ENCODE peak calls at places on chromosomes 16 and 17, in four cellular contexts. B is GM12892, S is SK-N-SH, V is K562. D is an unnamed sample.

GRCh38 chr16:56869513-56870270 is 4.7 kb downstream of the SLC12A3 start:
- DNase-seq in V (peak; percentile 82), S (no peak), B (no peak), D (no peak)

GRCh38 chr17:75683467-75684041 is 16.4 kb downstream of the SAP30BP start:
- DNase-seq in S (no peak), B (no peak), V (no peak), D (no peak)

GRCh38 chr17:65228734-65229390 is 91.7 kb downstream of the RGS9 start:
- DNase-seq in S (peak; percentile 90), B (peak; percentile 33), V (peak; percentile 40), D (peak; percentile 39)

GRCh38 chr17:35214631-35215273 is 20.6 kb upstream of the SLC35G3 start:
- DNase-seq in V (no peak), S (no peak), B (no peak), D (no peak)

GRCh38 chr17:38609280-38610031 is 3.7 kb upstream of the SRCIN1 start:
- DNase-seq in B (no peak), V (no peak), S (no peak), D (no peak)

GRCh38 chr17:75096082-75096625 is 8.4 kb downstream of the SLC16A5 start:
- DNase-seq in B (no peak), V (peak; percentile 87), S (no peak), D (no peak)

GRCh38 chr17:47973541-47973940 is 2.6 kb downstream of the CDK5RAP3 start:
- DNase-seq in S (no peak), V (no peak), B (no peak), D (no peak)

GRCh38 chr17:73710095-73710592 is 65.9 kb upstream of the SDK2 start:
- DNase-seq in S (peak; percentile 81), V (peak; percentile 79), B (peak; percentile 52), D (peak; percentile 55)

GRCh38 chr16:89737341-89738071 is 16.2 kb downstream of the ZNF276 start:
- DNase-seq in V (no peak), B (no peak), S (no peak), D (no peak)

GRCh38 chr17:63399316-63399715 is 46.8 kb downstream of the CYB561 start:
- DNase-seq in B (no peak), S (peak; percentile 50), V (no peak), D (no peak)

GRCh38 chr17:2398655-2399571 is 1.9 kb downstream of the MNT start:
- DNase-seq in S (peak; percentile 59), B (no peak), V (peak; percentile 36), D (no peak)

GRCh38 chr17:2351269-2351668 is 14.0 kb downstream of the SGSM2 start:
- DNase-seq in B (no peak), V (no peak), S (no peak), D (no peak)

GRCh38 chr17:20172378-20172775 is 163.2 kb downstream of the SPECC1 start:
- DNase-seq in B (no peak), V (no peak), S (no peak), D (no peak)

GRCh38 chr16:24273511-24273910 is 17.4 kb downstream of the CACNG3 start:
- DNase-seq in V (no peak), B (no peak), S (no peak), D (no peak)

GRCh38 chr17:40953876-40954275 is 12.9 kb downstream of the KRT39 start:
- DNase-seq in S (no peak), V (no peak), B (no peak), D (no peak)

GRCh38 chr17:30586818-30587595 is 109.8 kb downstream of the GOSR1 start:
- DNase-seq in B (no peak), S (no peak), V (no peak), D (no peak)

GRCh38 chr17:58991718-58992331 is 114.9 kb downstream of the TRIM37 start:
- DNase-seq in V (no peak), S (no peak), B (no peak), D (no peak)

GRCh38 chr17:73820686-73821448 is 176.6 kb upstream of the SDK2 start:
- DNase-seq in B (no peak), S (peak; percentile 85), V (peak; percentile 15), D (no peak)

GRCh38 chr17:69414408-69415274 is at the start of gene MAP2K6:
- DNase-seq in V (peak; percentile 15), B (peak; percentile 59), S (peak; percentile 79), D (peak; percentile 44)

GRCh38 chr17:33989357-33990148 is 265.5 kb upstream of the CCL2 start:
- DNase-seq in S (no peak), V (no peak), B (no peak), D (no peak)

GRCh38 chr17:2181206-2181983 is 122.2 kb downstream of the SMG6 start:
- DNase-seq in B (no peak), S (no peak), V (no peak), D (no peak)

GRCh38 chr17:82086941-82087906 is 10.8 kb downstream of the FASN start:
- DNase-seq in V (no peak), B (no peak), S (no peak), D (no peak)

GRCh38 chr17:21282231-21282630 is 2.3 kb upstream of the MAP2K3 start:
- DNase-seq in B (no peak), S (no peak), V (no peak), D (no peak)

GRCh38 chr17:74442670-74443515 is 11.0 kb downstream of the GPRC5C start:
- DNase-seq in V (peak; percentile 34), B (no peak), S (peak; percentile 60), D (no peak)

GRCh38 chr16:85483424-85483823 is 129.7 kb upstream of the GSE1 start:
- DNase-seq in V (no peak), S (no peak), B (no peak), D (no peak)

GRCh38 chr17:7241783-7242716 is at the start of gene GABARAP:
- DNase-seq in V (peak; percentile 70), B (peak; percentile 61), S (peak; percentile 86), D (peak; percentile 59)

GRCh38 chr17:51802544-51802943 is 356.0 kb downstream of the CA10 start:
- DNase-seq in B (no peak), S (peak; percentile 33), V (no peak), D (no peak)

GRCh38 chr17:29444589-29444988 is 54.4 kb downstream of the TAOK1 start:
- DNase-seq in S (no peak), V (no peak), B (no peak), D (no peak)

GRCh38 chr17:58224315-58224714 is 5.3 kb upstream of the MKS1 start:
- DNase-seq in B (no peak), S (no peak), V (no peak), D (no peak)

GRCh38 chr17:82318772-82319606 is 1.6 kb upstream of the CD7 start:
- DNase-seq in B (no peak), S (no peak), V (no peak), D (no peak)

GRCh38 chr17:78378225-78379133 is at the start of gene PGS1:
- DNase-seq in V (peak; percentile 81), S (peak; percentile 97), B (peak; percentile 79), D (peak; percentile 81)

GRCh38 chr16:72221216-72221995 is 49.5 kb upstream of the PMFBP1 start:
- DNase-seq in B (no peak), V (no peak), S (no peak), D (no peak)

GRCh38 chr16:4313563-4314531 is 2.0 kb upstream of the GLIS2 start:
- DNase-seq in V (peak; percentile 76), B (peak; percentile 68), S (peak; percentile 79), D (no peak)

GRCh38 chr17:42132941-42133340 is 10.3 kb downstream of the HSPB9 start:
- DNase-seq in V (no peak), B (no peak), S (no peak), D (no peak)

GRCh38 chr16:372584-372983 is 2.2 kb upstream of the MRPL28 start:
- DNase-seq in V (no peak), S (no peak), B (no peak), D (no peak)

GRCh38 chr16:66116163-66116792 is 250.2 kb upstream of the CDH5 start:
- DNase-seq in S (no peak), B (no peak), V (no peak), D (no peak)

GRCh38 chr17:69874220-69874670 is 200.8 kb upstream of the KCNJ16 start:
- DNase-seq in S (no peak), B (no peak), V (no peak), D (no peak)

GRCh38 chr16:21101631-21102420 is 48.8 kb downstream of the DNAH3 start:
- DNase-seq in S (peak; percentile 11), B (no peak), V (no peak), D (no peak)

GRCh38 chr16:12551946-12552345 is 251.7 kb downstream of the CPPED1 start:
- DNase-seq in B (no peak), V (no peak), S (no peak), D (no peak)

GRCh38 chr16:8943001-8943763 is 20.5 kb downstream of the USP7 start:
- DNase-seq in B (no peak), S (no peak), V (no peak), D (no peak)

DNA sequence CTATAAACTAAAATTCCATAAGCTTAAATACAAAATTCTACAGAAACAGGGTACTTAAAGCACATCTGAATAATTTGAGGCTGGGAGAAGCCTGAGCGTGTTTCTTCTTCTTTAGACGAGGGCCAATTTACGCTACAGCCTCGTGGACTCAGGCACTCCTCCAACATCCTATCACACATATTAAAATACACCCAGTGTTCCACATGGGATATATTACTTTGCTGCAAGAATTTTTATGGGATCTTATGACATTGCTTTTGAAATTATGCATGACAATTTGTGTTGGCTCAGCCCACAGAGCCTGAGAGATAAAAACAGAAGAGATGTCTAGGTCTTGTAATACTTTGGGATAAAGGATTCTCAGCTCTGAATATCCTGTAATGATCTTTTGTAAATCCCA is 3.5 kb upstream of the TANGO6 start:
- DNase-seq in V (no peak), B (no peak), S (no peak), D (no peak)
- TF ChIP-seq TAF1 in V (no peak), B (no peak), S (no peak), D (no peak)

GRCh38 chr17:67629963-67630320 is 87.8 kb upstream of the NOL11 start:
- DNase-seq in B (no peak), V (no peak), S (peak; percentile 59), D (no peak)
- TF ChIP-seq TAF1 in B (no peak), V (no peak), S (no peak), D (no peak)

DNA sequence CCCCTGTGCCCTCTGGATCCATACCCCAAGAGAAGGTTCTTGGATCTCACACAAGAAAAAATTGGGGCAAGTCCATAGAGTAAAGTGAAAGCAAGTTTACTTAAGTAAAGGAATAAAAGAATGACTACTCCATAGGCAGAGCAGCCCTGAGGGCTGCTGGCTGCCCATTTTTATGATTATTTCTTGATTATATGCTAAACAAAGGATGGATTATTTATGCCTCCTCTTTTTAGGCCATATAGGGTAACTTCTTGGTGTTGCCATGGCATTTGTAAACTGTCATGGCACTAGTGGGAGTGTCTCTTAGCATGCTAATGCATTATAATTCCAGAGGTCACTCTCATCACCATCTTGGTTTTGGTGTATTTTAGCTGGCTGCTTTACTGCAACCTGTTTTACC is 70.8 kb downstream of the NLK start:
- DNase-seq in B (no peak), V (no peak), S (no peak), D (no peak)
- TF ChIP-seq TAF1 in B (no peak), V (no peak), S (no peak), D (no peak)

DNA sequence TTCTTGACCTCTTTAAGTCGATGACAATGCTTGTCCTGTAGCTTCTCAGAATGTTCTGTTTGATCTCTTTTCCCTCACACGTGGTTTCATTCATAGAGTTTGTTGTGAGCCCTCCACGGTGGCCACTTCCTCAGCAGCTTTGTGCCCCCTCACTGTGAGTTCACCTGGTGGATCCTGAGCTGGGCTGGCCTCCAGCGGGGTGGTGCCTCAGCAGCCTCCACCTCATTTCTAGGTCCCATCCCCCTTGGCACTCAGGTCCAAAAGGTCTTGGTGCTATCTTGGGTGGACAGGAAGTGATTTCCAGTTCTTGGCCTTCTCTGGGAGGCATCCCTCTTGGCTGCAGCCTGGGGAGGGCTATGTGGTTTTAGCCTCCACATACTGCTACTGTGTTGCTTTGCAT is 203.2 kb upstream of the WSCD1 start:
- DNase-seq in S (no peak), V (no peak), B (no peak), D (no peak)
- TF ChIP-seq TAF1 in S (no peak), V (no peak), B (no peak), D (no peak)

D was measured in GM12891.